ENCODE peak calls at places on chromosomes 11 and 22, in ten cellular contexts. G is Caco-2; X is psoas muscle; H is tibial nerve; F is Calu3; W is upper lobe of right lung; T is cardiac fibroblast; U is CD4-positive, alpha-beta T cell; M is AG04450; V is GM12878. I is an unnamed sample.

GRCh38 chr11:34373727-34374126 is 15.9 kb upstream of the ABTB2 start:
- DNase-seq in G (no peak), X (no peak), H (no peak), F (no peak), W (no peak), T (no peak), U (no peak), M (no peak), V (no peak), I (no peak)

GRCh38 chr11:14539867-14540475 is 19.8 kb upstream of the PSMA1 start:
- DNase-seq in G (no peak), X (no peak), H (no peak), F (no peak), W (no peak), T (peak; percentile 12), U (no peak), M (no peak), V (no peak), I (no peak)

GRCh38 chr11:112024178-112024777 is 930 bp upstream of the DLAT start:
- DNase-seq in G (no peak), X (no peak), H (no peak), F (no peak), W (no peak), T (no peak), U (no peak), M (no peak), V (no peak), I (no peak)

GRCh38 chr11:124837491-124837856 is 27.8 kb upstream of the ROBO3 start:
- DNase-seq in G (peak; percentile 74), X (no peak), H (peak; percentile 24), F (peak; percentile 21), W (no peak), T (peak; percentile 93), U (no peak), M (peak; percentile 66), V (peak; percentile 2), I (peak; percentile 34)

GRCh38 chr22:36452473-36453265 is 28.8 kb downstream of the TXN2 start:
- DNase-seq in G (no peak), X (no peak), H (no peak), F (no peak), W (no peak), T (no peak), U (no peak), M (no peak), V (no peak), I (no peak)

GRCh38 chr11:108960498-108960897 is 295.6 kb downstream of the DDX10 start:
- DNase-seq in G (no peak), X (no peak), H (no peak), F (no peak), W (no peak), T (no peak), U (no peak), M (no peak), V (no peak), I (no peak)

GRCh38 chr22:45308624-45309421 is 911 bp upstream of the FAM118A start:
- DNase-seq in G (no peak), X (no peak), H (no peak), F (no peak), W (no peak), T (no peak), U (no peak), M (no peak), V (no peak), I (no peak)

GRCh38 chr22:42945736-42946135 is 69.2 kb downstream of the PACSIN2 start:
- DNase-seq in G (no peak), X (no peak), H (no peak), F (no peak), W (no peak), T (no peak), U (no peak), M (no peak), V (no peak), I (no peak)

GRCh38 chr11:96242971-96243647 is 99.9 kb downstream of the MAML2 start:
- DNase-seq in G (peak; percentile 99), X (peak; percentile 93), H (peak; percentile 92), F (peak; percentile 91), W (peak; percentile 96), T (peak; percentile 99), U (peak; percentile 59), M (peak; percentile 96), V (peak; percentile 86), I (peak; percentile 85)

GRCh38 chr11:133041928-133042890 is 490.1 kb downstream of the OPCML start:
- DNase-seq in G (no peak), X (no peak), H (no peak), F (no peak), W (no peak), T (no peak), U (no peak), M (no peak), V (no peak), I (no peak)

GRCh38 chr11:70126494-70126893 is 48.4 kb downstream of the ANO1 start:
- DNase-seq in G (no peak), X (no peak), H (no peak), F (no peak), W (no peak), T (no peak), U (no peak), M (no peak), V (no peak), I (no peak)

GRCh38 chr11:27350503-27350902 is 12.5 kb downstream of the CCDC34 start:
- DNase-seq in G (no peak), X (no peak), H (no peak), F (no peak), W (no peak), T (peak; percentile 85), U (no peak), M (no peak), V (no peak), I (no peak)

GRCh38 chr22:24964441-24964840 is 11.9 kb downstream of the KIAA1671 start:
- DNase-seq in G (no peak), X (no peak), H (no peak), F (no peak), W (no peak), T (no peak), U (no peak), M (no peak), V (no peak), I (no peak)

GRCh38 chr22:28139993-28140392 is 220.9 kb upstream of the PITPNB start:
- DNase-seq in G (no peak), X (no peak), H (no peak), F (no peak), W (no peak), T (peak; percentile 84), U (no peak), M (peak; percentile 71), V (no peak), I (no peak)

GRCh38 chr22:35072939-35073338 is 7.0 kb downstream of the ISX start:
- DNase-seq in G (no peak), X (no peak), H (no peak), F (no peak), W (no peak), T (no peak), U (no peak), M (no peak), V (no peak), I (no peak)

GRCh38 chr22:35070451-35071093 is 4.6 kb downstream of the ISX start:
- DNase-seq in G (no peak), X (no peak), H (no peak), F (no peak), W (no peak), T (no peak), U (no peak), M (no peak), V (no peak), I (no peak)

GRCh38 chr22:35071784-35072183 is 5.8 kb downstream of the ISX start:
- DNase-seq in G (no peak), X (no peak), H (no peak), F (no peak), W (no peak), T (no peak), U (no peak), M (no peak), V (no peak), I (no peak)

GRCh38 chr22:35076648-35077047 is 10.7 kb downstream of the ISX start:
- DNase-seq in G (no peak), X (no peak), H (no peak), F (no peak), W (no peak), T (no peak), U (no peak), M (no peak), V (no peak), I (no peak)

GRCh38 chr22:35074583-35074982 is 8.6 kb downstream of the ISX start:
- DNase-seq in G (no peak), X (no peak), H (no peak), F (no peak), W (no peak), T (no peak), U (no peak), M (no peak), V (no peak), I (no peak)
- TF ChIP-seq CTCF in G (no peak), X (no peak), H (no peak), F (no peak), W (no peak), T (no peak), U (no peak), M (no peak), V (no peak), I (no peak)

GRCh38 chr22:48070760-48071159 is 1308.3 kb downstream of the TBC1D22A start:
- DNase-seq in G (no peak), X (no peak), H (no peak), F (no peak), W (no peak), T (no peak), U (no peak), M (no peak), V (no peak), I (no peak)
- TF ChIP-seq CTCF in G (no peak), X (no peak), H (no peak), F (no peak), W (no peak), T (no peak), U (no peak), M (no peak), V (no peak), I (no peak)

DNA sequence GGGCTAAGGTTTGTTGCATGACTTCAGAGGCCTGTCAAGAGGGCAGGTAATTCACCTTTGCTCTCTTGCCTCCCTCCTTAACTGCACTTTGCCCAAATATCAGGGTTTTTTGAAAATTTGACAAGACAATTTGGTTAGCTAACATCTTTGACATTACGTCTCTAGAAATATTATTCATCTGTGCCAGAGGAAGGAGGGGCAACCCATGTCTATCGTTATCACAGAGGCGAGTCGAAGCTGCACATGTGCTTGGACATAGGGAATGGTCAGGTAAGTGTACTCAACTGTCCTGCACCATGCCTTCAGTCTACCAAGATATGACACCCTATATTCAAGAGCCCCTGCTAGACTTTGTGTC is 3.7 kb downstream of the AKIP1 start:
- DNase-seq in G (no peak), X (no peak), H (no peak), F (no peak), W (no peak), T (no peak), U (no peak), M (no peak), V (no peak), I (no peak)
- TF ChIP-seq CTCF in G (no peak), X (no peak), H (no peak), F (no peak), W (no peak), T (no peak), U (peak; percentile 49), M (no peak), V (no peak), I (peak; percentile 3)

DNA sequence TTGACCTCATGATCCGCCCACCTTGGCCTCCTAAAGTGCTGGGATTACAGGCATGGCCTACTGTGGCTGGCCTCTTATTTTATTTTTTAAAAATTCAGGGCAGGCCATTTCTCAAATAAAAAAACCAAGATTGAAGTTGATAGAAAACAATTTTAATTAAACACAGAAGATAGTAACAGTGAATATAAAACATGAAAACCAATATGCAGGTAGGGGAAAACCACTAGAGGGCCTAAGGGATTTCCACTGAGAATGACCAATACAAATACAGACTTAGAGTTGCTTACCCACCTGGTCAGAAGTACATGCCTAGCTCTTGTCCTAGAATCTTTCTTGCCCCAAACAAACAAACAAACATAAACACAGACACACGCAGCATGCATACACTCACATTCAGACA is 1.7 kb upstream of the RTCB start:
- DNase-seq in G (no peak), X (no peak), H (no peak), F (no peak), W (no peak), T (peak; percentile 29), U (no peak), M (peak; percentile 6), V (no peak), I (peak; percentile 4)
- TF ChIP-seq CTCF in G (peak; percentile 52), X (no peak), H (no peak), F (no peak), W (peak; percentile 29), T (peak; percentile 33), U (no peak), M (peak; percentile 74), V (peak; percentile 41), I (peak; percentile 31)

I was measured in endothelial cell.